ENCODE peak calls at places on chromosomes 4 and X, in four cellular contexts. Q is right atrium auricular region, F is keratinocyte, R is PC-9. D is an unnamed sample.

GRCh38 chrX:49071877-49072711 is 1.7 kb downstream of the PRAF2 start:
- DNase-seq in Q (peak), F (no peak), R (no peak), D (peak)

GRCh38 chr4:168485511-168485910 is 5.2 kb upstream of the DDX60L start:
- DNase-seq in Q (no peak), F (no peak), R (no peak), D (no peak)

GRCh38 chrX:139932077-139932900 is 564 bp downstream of the ATP11C start:
- DNase-seq in Q (no peak), F (no peak), R (no peak), D (peak)

GRCh38 chr4:187366530-187367279 is 628.9 kb upstream of the ZFP42 start:
- DNase-seq in Q (no peak), F (no peak), R (no peak), D (no peak)

GRCh38 chrX:39527045-39527444 is 570.7 kb downstream of the BCOR start:
- DNase-seq in Q (no peak), F (no peak), R (no peak), D (no peak)

GRCh38 chr4:10640535-10641159 is 43.9 kb downstream of the CLNK start:
- DNase-seq in Q (no peak), F (no peak), R (no peak), D (no peak)

GRCh38 chr4:147589586-147589985 is 27.6 kb upstream of the TMEM184C start:
- DNase-seq in Q (no peak), F (no peak), R (no peak), D (no peak)

GRCh38 chr4:6217716-6218381 is 17.5 kb upstream of the JAKMIP1 start:
- DNase-seq in Q (no peak), F (no peak), R (no peak), D (peak)

GRCh38 chr4:147727476-147728028 is 4.3 kb upstream of the ARHGAP10 start:
- DNase-seq in Q (no peak), F (no peak), R (peak), D (no peak)

GRCh38 chr4:39544580-39545315 is 17.5 kb upstream of the UGDH start:
- DNase-seq in Q (no peak), F (no peak), R (peak), D (no peak)

GRCh38 chr4:138217567-138217966 is 24.6 kb downstream of the SLC7A11 start:
- DNase-seq in Q (no peak), F (no peak), R (no peak), D (no peak)

GRCh38 chrX:30702736-30703135 is 49.5 kb downstream of the GK start:
- DNase-seq in Q (no peak), F (no peak), R (no peak), D (no peak)

GRCh38 chrX:116238866-116239265 is 68.3 kb downstream of the AGTR2 start:
- DNase-seq in Q (no peak), F (no peak), R (no peak), D (no peak)

GRCh38 chr4:38857354-38858096 is 908 bp upstream of the TLR6 start:
- DNase-seq in Q (peak), F (peak), R (peak), D (peak)

GRCh38 chr4:8472166-8472688 is 31.6 kb downstream of the TRMT44 start:
- DNase-seq in Q (no peak), F (no peak), R (no peak), D (no peak)

GRCh38 chr4:151184523-151185458 is 85.4 kb downstream of the RPS3A start:
- DNase-seq in Q (no peak), F (no peak), R (no peak), D (no peak)

GRCh38 chrX:131802836-131803626 is 220.1 kb upstream of the STK26 start:
- DNase-seq in Q (no peak), F (no peak), R (no peak), D (no peak)

GRCh38 chrX:139844163-139844562 is 88.7 kb downstream of the ATP11C start:
- DNase-seq in Q (no peak), F (no peak), R (no peak), D (no peak)

GRCh38 chrX:15269618-15270521 is at the start of gene ASB9:
- DNase-seq in Q (no peak), F (peak), R (peak), D (peak)

GRCh38 chrX:63934791-63935190 is 149.8 kb upstream of the ARHGEF9 start:
- DNase-seq in Q (no peak), F (no peak), R (no peak), D (no peak)

GRCh38 chr4:108432418-108432817 is 188.0 kb upstream of the RPL34 start:
- DNase-seq in Q (no peak), F (no peak), R (no peak), D (no peak)

GRCh38 chrX:28177202-28177601 is 196.0 kb upstream of the DCAF8L1 start:
- DNase-seq in Q (no peak), F (no peak), R (no peak), D (no peak)

GRCh38 chrX:69123481-69123880 is 41.8 kb downstream of the PJA1 start:
- DNase-seq in Q (no peak), F (no peak), R (no peak), D (no peak)

GRCh38 chr4:93217423-93217822 is 611.1 kb upstream of the ATOH1 start:
- DNase-seq in Q (no peak), F (no peak), R (no peak), D (no peak)

GRCh38 chr4:4408132-4408523 is 21.2 kb downstream of the NSG1 start:
- DNase-seq in Q (no peak), F (no peak), R (no peak), D (no peak)

GRCh38 chr4:8050555-8051206 is 107.9 kb downstream of the ABLIM2 start:
- DNase-seq in Q (peak), F (no peak), R (no peak), D (peak)

GRCh38 chrX:4805559-4805958 is 1092.1 kb upstream of the PRKX start:
- DNase-seq in Q (no peak), F (no peak), R (no peak), D (no peak)

GRCh38 chrX:53284684-53285447 is 3.5 kb upstream of the IQSEC2 start:
- DNase-seq in Q (peak), F (no peak), R (no peak), D (no peak)

GRCh38 chr4:31204895-31205294 is 484.7 kb downstream of the PCDH7 start:
- DNase-seq in Q (no peak), F (no peak), R (no peak), D (no peak)

GRCh38 chrX:152904151-152905080 is 6.5 kb downstream of the ZNF185 start:
- DNase-seq in Q (no peak), F (no peak), R (no peak), D (peak)

GRCh38 chr4:87442889-87443288 is 20.5 kb downstream of the NUDT9 start:
- DNase-seq in Q (no peak), F (no peak), R (no peak), D (no peak)

GRCh38 chrX:8738588-8739189 is 6.8 kb upstream of the ANOS1 start:
- DNase-seq in Q (no peak), F (no peak), R (no peak), D (peak)

GRCh38 chr4:108814327-108814726 is 51.5 kb upstream of the ETNPPL start:
- DNase-seq in Q (no peak), F (no peak), R (no peak), D (no peak)

GRCh38 chr4:2863649-2864048 is 20.0 kb downstream of the ADD1 start:
- DNase-seq in Q (no peak), F (no peak), R (no peak), D (no peak)

GRCh38 chr4:2860391-2861348 is 17.0 kb downstream of the ADD1 start:
- DNase-seq in Q (peak), F (no peak), R (no peak), D (no peak)

GRCh38 chr4:2859514-2859913 is 15.9 kb downstream of the ADD1 start:
- DNase-seq in Q (no peak), F (no peak), R (no peak), D (no peak)

GRCh38 chr4:2862528-2862927 is 18.9 kb downstream of the ADD1 start:
- DNase-seq in Q (no peak), F (no peak), R (peak), D (no peak)

GRCh38 chr4:2861631-2862436 is 18.2 kb downstream of the ADD1 start:
- DNase-seq in Q (no peak), F (no peak), R (no peak), D (no peak)
- H3K27ac ChIP-seq in Q (peak), F (no peak), R (no peak), D (no peak)

GRCh38 chr4:76301068-76301774 is 5.3 kb upstream of the STBD1 start:
- DNase-seq in Q (no peak), F (no peak), R (peak), D (no peak)
- H3K27ac ChIP-seq in Q (peak), F (no peak), R (peak), D (peak)

DNA sequence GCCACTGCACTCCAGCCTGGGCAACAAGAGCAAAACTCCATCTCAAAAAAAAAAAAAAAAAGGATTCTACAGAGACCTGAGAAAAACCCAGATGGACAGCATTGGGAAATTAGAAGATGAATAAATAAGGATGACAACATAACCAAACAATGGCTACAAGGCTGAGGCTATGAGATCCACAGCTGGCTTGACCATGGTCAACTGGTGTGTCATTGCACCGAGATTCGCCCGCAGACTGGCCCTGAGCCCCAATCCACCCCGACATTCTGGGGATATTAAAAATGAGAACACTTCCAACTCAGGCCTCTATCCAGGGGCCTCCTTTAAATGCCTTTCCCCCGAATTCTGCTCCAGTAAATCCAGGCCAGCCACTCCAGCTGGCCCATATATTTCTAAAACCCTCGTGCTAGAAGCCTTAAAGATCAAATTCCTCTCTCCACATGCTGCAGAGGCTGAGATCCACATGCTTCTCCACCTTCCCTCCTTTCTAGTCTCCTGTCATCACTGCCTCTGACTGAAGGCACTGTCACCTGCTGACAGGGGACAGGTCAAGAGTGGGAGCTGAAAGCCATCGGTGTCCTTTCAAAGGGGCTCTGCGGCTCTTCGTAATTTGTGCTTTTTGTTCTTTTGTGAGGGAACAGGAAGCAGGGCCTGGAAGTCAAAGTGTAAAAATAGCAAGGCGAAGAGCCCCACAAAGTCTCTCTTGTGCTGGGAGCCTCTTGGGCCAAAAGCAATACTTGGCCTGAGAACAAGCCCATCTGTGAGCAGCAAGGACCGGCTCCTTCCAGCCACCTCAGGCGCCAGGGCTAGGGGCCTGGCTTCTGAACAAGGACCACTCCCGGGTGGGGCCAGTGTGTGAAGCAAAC is 203.7 kb downstream of the NSUN7 start:
- DNase-seq in Q (peak), F (no peak), R (no peak), D (no peak)
- H3K27ac ChIP-seq in Q (peak), F (no peak), R (no peak), D (peak)

GRCh38 chr4:153399358-153399757 is 54.9 kb downstream of the MND1 start:
- DNase-seq in Q (no peak), F (no peak), R (no peak), D (no peak)
- H3K27ac ChIP-seq in Q (no peak), F (no peak), R (no peak), D (no peak)

GRCh38 chr4:184421558-184422155 is 52.7 kb downstream of the IRF2 start:
- DNase-seq in Q (no peak), F (no peak), R (no peak), D (no peak)
- H3K27ac ChIP-seq in Q (no peak), F (no peak), R (no peak), D (no peak)

DNA sequence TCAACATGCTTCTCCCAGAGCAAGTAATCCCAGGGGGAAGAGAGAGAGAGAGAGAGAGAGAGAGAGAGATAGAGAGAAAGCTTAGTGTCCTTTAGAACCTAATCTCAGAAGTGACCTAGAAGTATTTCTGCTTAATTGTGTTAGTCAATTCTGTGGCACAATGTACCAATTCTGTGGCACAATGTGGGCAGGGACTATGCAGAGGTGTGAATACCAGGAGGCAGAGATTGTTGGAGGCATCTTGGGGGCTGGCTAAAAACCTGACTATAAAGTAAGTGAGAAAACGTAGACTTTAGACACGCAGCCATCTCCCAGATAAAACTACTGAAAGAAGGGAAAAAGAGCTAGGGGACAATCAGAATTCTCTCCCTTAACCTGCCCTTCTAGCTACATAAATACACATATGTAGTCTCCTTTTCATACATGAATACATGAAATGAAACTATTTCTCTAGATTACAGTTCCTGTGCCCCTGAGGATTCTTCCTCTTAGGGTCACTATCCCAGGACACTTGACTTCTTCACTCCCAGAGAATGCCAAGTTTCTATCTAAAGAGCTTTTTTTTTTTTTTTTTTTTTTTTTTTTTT is 40.1 kb downstream of the HOPX start:
- DNase-seq in Q (no peak), F (no peak), R (peak), D (no peak)
- H3K27ac ChIP-seq in Q (no peak), F (peak), R (peak), D (no peak)

D was measured in tibial artery.